ENCODE peak calls at places on chromosome 16, in five cellular contexts. Q is stimulated activated CD8-positive, alpha-beta memory T cell treated with anti-CD3 and anti-CD28 coated beads, Interleukin-4, amount 100 ng/mL, for 4 hours; Z is T47D; E is cardiac fibroblast; M is NCI-H1092. J is an unnamed sample.

GRCh38 chr16:88639231-88640038 is 1.1 kb downstream of the IL17C start:
- DNase-seq in M (no peak), Z (peak), Q (no peak), E (no peak), J (peak)

GRCh38 chr16:57593021-57593420 is 35.4 kb upstream of the ADGRG1 start:
- DNase-seq in M (no peak), Z (no peak), Q (no peak), E (no peak), J (no peak)

GRCh38 chr16:75250809-75251279 is 580 bp downstream of the BCAR1 start:
- DNase-seq in Q (no peak), M (no peak), E (no peak), Z (peak), J (peak)

GRCh38 chr16:72537684-72538083 is 365.7 kb upstream of the PMFBP1 start:
- DNase-seq in E (peak), Q (no peak), M (no peak), Z (no peak), J (no peak)

GRCh38 chr16:86398622-86399021 is 111.7 kb upstream of the FOXF1 start:
- DNase-seq in Q (no peak), E (peak), Z (no peak), M (no peak), J (no peak)

GRCh38 chr16:70685061-70685937 is 554 bp downstream of the MTSS2 start:
- DNase-seq in Z (no peak), Q (no peak), E (no peak), M (no peak), J (no peak)

GRCh38 chr16:87930456-87930855 is 5.9 kb downstream of the CA5A start:
- DNase-seq in E (peak), M (peak), Q (no peak), Z (no peak), J (no peak)

GRCh38 chr16:54000361-54000760 is 286.2 kb downstream of the IRX3 start:
- DNase-seq in E (no peak), M (no peak), Q (no peak), Z (no peak), J (no peak)

GRCh38 chr16:67959520-67959919 is 8.9 kb downstream of the SLC12A4 start:
- DNase-seq in E (peak), Z (no peak), Q (no peak), M (no peak), J (no peak)

GRCh38 chr16:56357765-56358322 is 67.5 kb downstream of the AMFR start:
- DNase-seq in Q (no peak), Z (no peak), E (no peak), M (no peak), J (no peak)

GRCh38 chr16:89195521-89196171 is 4.7 kb downstream of the SLC22A31 start:
- DNase-seq in Z (no peak), E (no peak), Q (no peak), M (no peak), J (no peak)

GRCh38 chr16:5004311-5004710 is 29.4 kb downstream of the NAGPA start:
- DNase-seq in M (no peak), Q (no peak), E (no peak), Z (no peak), J (no peak)

GRCh38 chr16:71258371-71258770 is 27.8 kb upstream of the HYDIN start:
- DNase-seq in E (no peak), M (no peak), Z (no peak), Q (no peak), J (no peak)

GRCh38 chr16:69837380-69837779 is 75.2 kb downstream of the WWP2 start:
- DNase-seq in Z (no peak), E (no peak), M (no peak), Q (no peak), J (no peak)

GRCh38 chr16:12188674-12189249 is 212.2 kb downstream of the SNX29 start:
- DNase-seq in Z (peak), M (peak), Q (no peak), E (peak), J (no peak)

GRCh38 chr16:70267516-70267915 is 15.8 kb upstream of the EXOSC6 start:
- DNase-seq in M (no peak), E (peak), Q (no peak), Z (peak), J (peak)

GRCh38 chr16:57815987-57816745 is 13.9 kb upstream of the KIFC3 start:
- DNase-seq in Q (peak), M (no peak), E (peak), Z (peak), J (no peak)

GRCh38 chr16:29702307-29702706 is 23.3 kb downstream of the QPRT start:
- DNase-seq in M (no peak), Z (no peak), Q (no peak), E (no peak), J (no peak)

GRCh38 chr16:69709456-69710084 is 16.8 kb downstream of the NQO1 start:
- DNase-seq in Q (no peak), M (peak), Z (peak), E (peak), J (no peak)

GRCh38 chr16:27383511-27384243 is 18.3 kb upstream of the IL21R start:
- DNase-seq in Q (no peak), Z (no peak), E (no peak), M (no peak), J (no peak)

GRCh38 chr16:10940501-10941079 is 1.7 kb downstream of the DEXI start:
- DNase-seq in Z (no peak), Q (no peak), M (no peak), E (no peak), J (no peak)

GRCh38 chr16:84599528-84600202 is 18.2 kb downstream of the COTL1 start:
- DNase-seq in M (peak), E (peak), Z (no peak), Q (peak), J (peak)

GRCh38 chr16:57251352-57251751 is 6.3 kb downstream of the ARL2BP start:
- DNase-seq in M (no peak), Z (no peak), Q (no peak), E (no peak), J (no peak)

J was measured in nephron progenitor cell.